ENCODE peak calls at places on chromosomes 1 and 21, in five cellular contexts. F is AG10803, J is kidney, K is coronary artery, T is neural progenitor cell. S is an unnamed sample.

GRCh38 chr1:156291226-156292061 is 4.0 kb downstream of the GLMP start:
- DNase-seq in F (peak), K (peak), T (peak), J (peak), S (peak)

GRCh38 chr1:63129184-63129583 is 193.2 kb upstream of the FOXD3 start:
- DNase-seq in F (no peak), T (no peak), K (no peak), J (no peak), S (no peak)

GRCh38 chr1:40704817-40705733 is 13.6 kb downstream of the NFYC start:
- DNase-seq in J (no peak), K (no peak), T (no peak), F (no peak), S (no peak)

GRCh38 chr1:157691285-157691920 is 9.2 kb downstream of the FCRL3 start:
- DNase-seq in F (peak), T (peak), K (no peak), J (no peak), S (no peak)

GRCh38 chr1:203153051-203153988 is 22.3 kb downstream of the MYBPH start:
- DNase-seq in J (peak), K (no peak), F (no peak), T (peak), S (no peak)

GRCh38 chr1:100960098-100960497 is 64.2 kb downstream of the SLC30A7 start:
- DNase-seq in F (no peak), T (no peak), J (no peak), K (no peak), S (no peak)

GRCh38 chr21:44024895-44025353 is 12.8 kb downstream of the TRAPPC10 start:
- DNase-seq in T (peak), J (no peak), K (peak), F (peak), S (peak)

GRCh38 chr21:26845750-26846035 is 484 bp upstream of the ADAMTS1 start:
- DNase-seq in J (no peak), K (no peak), F (peak), T (no peak), S (no peak)

GRCh38 chr1:68218485-68218884 is 13.8 kb downstream of the WLS start:
- DNase-seq in J (no peak), K (no peak), F (no peak), T (peak), S (no peak)

GRCh38 chr1:156073740-156074139 is 8.5 kb downstream of the MEX3A start:
- DNase-seq in K (no peak), J (no peak), F (no peak), T (peak), S (no peak)

GRCh38 chr1:111837398-111837797 is 81.7 kb downstream of the DDX20 start:
- DNase-seq in K (no peak), F (no peak), J (no peak), T (no peak), S (no peak)

GRCh38 chr1:168110896-168111545 is 25.7 kb downstream of the GPR161 start:
- DNase-seq in K (peak), J (no peak), F (peak), T (peak), S (no peak)

GRCh38 chr1:152756872-152757271 is 953 bp upstream of the KPRP start:
- DNase-seq in J (no peak), T (no peak), K (no peak), F (no peak), S (no peak)

GRCh38 chr1:83637009-83637408 is 361.9 kb downstream of the TTLL7 start:
- DNase-seq in T (no peak), K (no peak), F (no peak), J (no peak), S (no peak)

GRCh38 chr1:12026586-12026985 is 7.3 kb downstream of the MIIP start:
- DNase-seq in J (no peak), T (no peak), F (no peak), K (no peak), S (no peak)

GRCh38 chr1:220876511-220877347 is 2.5 kb upstream of the HLX start:
- DNase-seq in J (peak), F (no peak), K (no peak), T (peak), S (peak)

GRCh38 chr1:226987623-226988336 is 47.7 kb downstream of the COQ8A start:
- DNase-seq in F (no peak), T (no peak), J (peak), K (no peak), S (peak)

GRCh38 chr21:41508415-41509205 is 652 bp upstream of the TMPRSS2 start:
- DNase-seq in F (no peak), J (peak), K (no peak), T (no peak), S (no peak)

GRCh38 chr1:85171721-85172120 is 29.1 kb downstream of the SYDE2 start:
- DNase-seq in K (no peak), T (no peak), J (no peak), F (no peak), S (no peak)

GRCh38 chr1:229803601-229804217 is 177.7 kb downstream of the URB2 start:
- DNase-seq in F (no peak), K (no peak), J (no peak), T (no peak), S (no peak)

GRCh38 chr1:210755991-210756669 is 377.8 kb downstream of the KCNH1 start:
- DNase-seq in J (no peak), F (no peak), T (no peak), K (no peak), S (no peak)

GRCh38 chr21:24824209-24824608 is 783.1 kb downstream of the MRPL39 start:
- DNase-seq in T (no peak), K (no peak), J (no peak), F (no peak), S (no peak)

GRCh38 chr1:221723018-221723917 is 18.6 kb downstream of the DUSP10 start:
- DNase-seq in J (no peak), F (peak), K (no peak), T (no peak), S (no peak)

GRCh38 chr1:19799233-19799876 is 361 bp downstream of the TMCO4 start:
- DNase-seq in K (no peak), T (peak), F (peak), J (peak), S (peak)

GRCh38 chr21:33857846-33858671 is 57.5 kb downstream of the ATP5PO start:
- DNase-seq in J (no peak), K (no peak), F (no peak), T (peak), S (no peak)

GRCh38 chr21:28776251-28776650 is 216.4 kb downstream of the LTN1 start:
- DNase-seq in F (peak), K (no peak), T (no peak), J (no peak), S (no peak)

GRCh38 chr21:42098957-42099547 is 27.9 kb downstream of the UMODL1 start:
- DNase-seq in T (no peak), K (no peak), F (no peak), J (no peak), S (no peak)

GRCh38 chr1:5430136-5430535 is 562.1 kb downstream of the NPHP4 start:
- DNase-seq in F (no peak), K (no peak), T (no peak), J (no peak), S (no peak)

GRCh38 chr1:5430911-5431310 is 561.3 kb downstream of the NPHP4 start:
- DNase-seq in T (no peak), K (no peak), F (no peak), J (no peak), S (no peak)

GRCh38 chr1:5425304-5425703 is 566.9 kb downstream of the NPHP4 start:
- DNase-seq in K (no peak), J (no peak), F (no peak), T (peak), S (no peak)

GRCh38 chr1:5427026-5427613 is 565.1 kb downstream of the NPHP4 start:
- DNase-seq in J (no peak), K (no peak), F (no peak), T (peak), S (no peak)

DNA sequence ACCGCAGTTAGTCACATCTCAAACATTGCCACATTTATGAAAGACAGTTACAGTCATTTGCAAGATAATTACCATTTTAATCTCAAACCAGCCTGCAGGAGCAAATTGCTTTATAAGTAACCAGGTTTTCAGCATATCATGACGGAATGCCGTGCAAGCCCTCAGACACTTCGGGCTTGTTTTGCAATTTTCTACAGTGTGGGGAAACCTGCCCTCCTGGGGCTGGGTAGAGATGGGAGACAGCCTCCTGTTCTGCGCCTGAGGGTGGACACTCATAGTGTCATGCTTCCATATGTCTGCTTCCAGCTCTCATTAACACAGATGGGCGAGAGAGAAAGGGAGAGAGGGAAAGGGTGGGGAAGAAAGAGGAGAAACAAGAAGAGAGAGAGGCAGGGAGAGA is 563.8 kb downstream of the NPHP4 start:
- DNase-seq in K (no peak), F (no peak), T (no peak), J (no peak), S (no peak)
- H3K4me3 ChIP-seq in K (no peak), F (no peak), T (no peak), J (no peak), S (no peak)

GRCh38 chr1:151055581-151055980 is 3.8 kb downstream of the CDC42SE1 start:
- DNase-seq in T (no peak), J (no peak), F (no peak), K (no peak), S (no peak)
- H3K4me3 ChIP-seq in T (no peak), J (no peak), F (no peak), K (peak), S (no peak)

DNA sequence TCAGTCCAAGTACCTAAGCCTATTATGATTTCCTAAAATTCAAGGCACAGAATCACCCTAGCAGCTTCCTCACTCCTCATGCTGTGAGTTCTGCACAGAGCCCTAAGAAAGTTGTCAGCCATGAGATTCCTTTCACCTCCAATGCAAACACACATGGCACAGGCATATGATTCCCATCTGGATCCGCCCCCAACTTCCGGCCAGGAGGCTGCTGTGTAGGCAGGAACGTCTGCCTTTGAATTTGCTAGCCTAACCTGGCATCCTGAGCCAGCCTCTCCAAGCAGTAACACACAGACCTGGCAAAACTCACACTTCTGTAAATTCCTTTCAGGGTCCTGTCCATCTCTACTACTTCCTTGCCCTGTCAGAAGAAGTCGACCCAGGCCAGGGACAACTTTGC is 521.1 kb upstream of the BEND5 start:
- DNase-seq in K (no peak), T (no peak), J (peak), F (no peak), S (no peak)
- H3K4me3 ChIP-seq in K (no peak), T (no peak), J (no peak), F (no peak), S (no peak)

GRCh38 chr1:47558601-47559593 is 121.1 kb downstream of the FOXD2 start:
- DNase-seq in F (no peak), T (no peak), J (no peak), K (no peak), S (no peak)
- H3K4me3 ChIP-seq in F (no peak), T (no peak), J (peak), K (no peak), S (no peak)

GRCh38 chr1:119159096-119159495 is 18.6 kb upstream of the WARS2 start:
- DNase-seq in T (no peak), J (no peak), K (no peak), F (peak), S (no peak)

GRCh38 chr1:119159963-119160362 is 19.5 kb upstream of the WARS2 start:
- DNase-seq in K (no peak), T (no peak), F (peak), J (no peak), S (no peak)

GRCh38 chr1:119160435-119160834 is 20.0 kb upstream of the WARS2 start:
- DNase-seq in K (no peak), J (no peak), F (peak), T (no peak), S (no peak)

GRCh38 chr1:119163396-119163795 is 22.9 kb upstream of the WARS2 start:
- DNase-seq in F (no peak), T (no peak), J (no peak), K (no peak), S (no peak)

DNA sequence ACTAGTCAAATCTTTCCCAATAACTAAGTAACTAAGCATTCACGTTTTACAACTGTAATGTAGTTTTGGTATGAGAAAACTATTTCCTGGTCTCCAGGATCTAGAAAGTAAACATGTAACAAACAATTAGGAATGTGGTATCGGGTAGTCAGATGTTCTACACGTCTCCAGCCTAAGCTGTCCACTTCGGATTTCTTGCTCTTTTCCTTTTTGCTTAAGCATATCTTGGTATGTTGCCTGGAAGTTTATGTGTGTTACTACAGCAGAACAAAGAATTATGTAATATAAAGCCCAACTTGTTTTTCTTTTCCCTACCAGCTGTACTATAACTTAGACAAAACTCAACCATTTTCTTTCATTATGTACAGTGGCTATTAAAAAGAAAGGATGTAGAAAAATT is 20.4 kb upstream of the WARS2 start:
- DNase-seq in F (peak), J (no peak), K (no peak), T (no peak), S (no peak)
- H3K4me3 ChIP-seq in F (no peak), J (no peak), K (peak), T (no peak), S (no peak)

DNA sequence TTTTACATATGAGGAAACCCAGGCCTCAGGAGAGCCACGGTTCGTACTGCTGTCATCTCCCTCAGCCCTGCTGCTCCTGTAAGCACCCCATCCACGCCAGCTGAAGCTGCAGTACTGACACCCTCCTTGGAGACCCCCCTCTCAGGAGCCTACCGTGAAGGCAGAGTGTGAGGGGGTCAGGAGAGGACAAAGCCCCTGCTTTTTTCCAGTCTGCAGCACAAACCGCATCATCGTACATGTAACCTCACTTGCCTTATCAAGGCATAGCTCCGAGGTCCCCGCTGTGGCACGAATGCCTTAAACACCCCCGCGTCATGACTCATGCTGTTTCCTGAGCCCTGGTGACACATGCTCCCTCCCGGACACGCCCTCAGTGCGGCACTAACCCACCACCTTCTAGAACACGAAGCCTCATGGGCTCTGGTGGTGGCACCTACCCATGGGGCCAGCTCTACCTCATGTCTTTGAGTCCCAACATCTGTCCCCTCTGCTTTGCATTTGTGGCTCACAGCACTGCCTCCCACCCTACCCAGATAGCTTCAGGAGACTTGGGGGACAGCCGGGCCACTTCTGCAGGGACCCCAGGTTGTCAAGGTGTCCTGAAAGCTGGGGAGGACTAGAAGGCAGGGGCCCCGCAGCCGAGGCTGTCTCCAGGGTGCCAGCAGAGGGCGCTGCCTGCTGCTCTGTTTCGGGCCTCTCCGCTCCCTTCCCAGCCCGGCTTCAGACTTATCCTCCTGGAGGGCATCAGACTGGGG is 4.9 kb downstream of the SH3BGRL3 start:
- DNase-seq in F (peak), T (peak), J (peak), K (peak), S (peak)
- H3K4me3 ChIP-seq in F (no peak), T (no peak), J (no peak), K (no peak), S (no peak)

GRCh38 chr1:8089535-8090228 is 63.6 kb upstream of the ERRFI1 start:
- DNase-seq in F (peak), J (no peak), K (no peak), T (no peak), S (no peak)
- H3K4me3 ChIP-seq in F (no peak), J (no peak), K (no peak), T (no peak), S (no peak)

GRCh38 chr1:171606402-171606941 is 15.6 kb upstream of the MYOCOS start:
- DNase-seq in T (no peak), J (no peak), F (no peak), K (no peak), S (no peak)
- H3K4me3 ChIP-seq in T (no peak), J (no peak), F (no peak), K (no peak), S (no peak)

GRCh38 chr1:162631546-162632233 is 574 bp upstream of the DDR2 start:
- DNase-seq in K (no peak), T (no peak), F (peak), J (no peak), S (peak)

GRCh38 chr1:162626733-162627132 is 5.5 kb upstream of the DDR2 start:
- DNase-seq in J (no peak), T (no peak), K (no peak), F (peak), S (no peak)

GRCh38 chr1:162627662-162628296 is 4.5 kb upstream of the DDR2 start:
- DNase-seq in T (peak), J (no peak), F (peak), K (no peak), S (no peak)

GRCh38 chr1:162629651-162630050 is 2.6 kb upstream of the DDR2 start:
- DNase-seq in T (no peak), K (no peak), J (no peak), F (peak), S (no peak)

DNA sequence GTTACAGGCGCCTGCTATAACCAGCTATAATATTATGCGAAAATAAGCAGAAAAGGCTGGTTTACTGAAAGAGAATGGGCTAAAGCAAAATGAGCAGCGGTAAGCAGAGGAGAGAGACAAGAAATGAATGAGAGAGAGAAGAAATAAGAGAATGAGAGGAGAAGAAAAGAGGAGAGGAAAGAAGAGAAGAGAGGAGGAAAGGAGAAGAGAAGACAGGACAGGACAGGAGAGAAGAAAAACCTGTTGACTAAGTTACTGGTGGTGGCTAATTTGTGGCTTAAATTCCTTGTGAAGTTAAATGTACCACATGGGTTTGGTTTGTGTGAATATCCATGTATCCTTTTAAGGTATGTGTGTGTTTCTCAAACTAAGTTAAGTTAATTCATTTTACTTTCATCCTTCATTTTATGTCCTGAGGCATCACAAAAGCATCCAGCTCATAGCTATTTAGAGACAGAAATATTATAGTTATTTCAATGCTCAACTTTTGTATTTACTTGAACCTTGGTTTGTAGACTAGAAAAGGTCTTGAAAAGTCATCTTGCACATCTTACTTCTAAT is 3.1 kb upstream of the DDR2 start:
- DNase-seq in T (no peak), J (no peak), F (peak), K (no peak), S (no peak)
- H3K4me3 ChIP-seq in T (no peak), J (no peak), F (no peak), K (no peak), S (no peak)

S was measured in right cardiac atrium.